ENCODE peak calls at places on chromosomes 2 and 18, in eight cellular contexts. C is endothelial cell; U is iPS-NIHi11; J is substantia nigra; K is GM23248; O is stimulated activated effector memory CD8-positive, alpha-beta T cell treated with anti-CD3 and anti-CD28 coated beads, Interleukin-12 subunit alpha, Interleukin-12 subunit beta, amount 100 ng/mL, for 72 hours; N is EL; A is A172. B is an unnamed sample.

GRCh38 chr18:48292229-48292628 is 117.0 kb downstream of the ZBTB7C start:
- DNase-seq in U (no peak), J (no peak), O (no peak), N (no peak), K (no peak), C (no peak), A (no peak), B (no peak)

GRCh38 chr2:63058149-63058741 is 7.6 kb downstream of the OTX1 start:
- DNase-seq in N (peak; percentile 40), C (peak; percentile 30), K (peak; percentile 51), U (peak; percentile 21), O (no peak), A (no peak), J (no peak), B (no peak)

GRCh38 chr2:232485757-232486557 is 1.7 kb downstream of the ECEL1 start:
- DNase-seq in C (no peak), A (no peak), K (no peak), O (no peak), U (no peak), N (no peak), J (no peak), B (no peak)

GRCh38 chr2:54579682-54580349 is 123.7 kb downstream of the SPTBN1 start:
- DNase-seq in A (no peak), U (no peak), K (no peak), C (no peak), N (no peak), J (no peak), O (no peak), B (no peak)

GRCh38 chr2:9819551-9819950 is 23.7 kb upstream of the TAF1B start:
- DNase-seq in N (no peak), C (no peak), J (no peak), U (no peak), A (no peak), K (no peak), O (no peak), B (no peak)

GRCh38 chr2:223563462-223563861 is 38.7 kb downstream of the SCG2 start:
- DNase-seq in K (peak; percentile 90), C (no peak), O (no peak), U (peak; percentile 42), N (peak; percentile 80), A (peak; percentile 90), J (no peak), B (no peak)

GRCh38 chr2:173401716-173402326 is 47.1 kb downstream of the CDCA7 start:
- DNase-seq in O (no peak), J (no peak), A (peak; percentile 11), K (peak; percentile 36), U (no peak), N (peak; percentile 28), C (peak; percentile 10), B (no peak)

GRCh38 chr2:227706859-227707258 is 11.0 kb downstream of the SLC19A3 start:
- DNase-seq in J (no peak), U (no peak), K (no peak), A (no peak), O (no peak), C (no peak), N (no peak), B (no peak)

GRCh38 chr2:193231634-193232033 is 1036.9 kb upstream of the TMEFF2 start:
- DNase-seq in U (no peak), J (no peak), O (no peak), N (no peak), C (no peak), A (no peak), K (no peak), B (no peak)

GRCh38 chr2:47519147-47519537 is 116.2 kb downstream of the MSH2 start:
- DNase-seq in N (no peak), O (no peak), K (no peak), J (no peak), U (no peak), A (no peak), C (no peak), B (no peak)